ENCODE peak calls at places on chromosomes 3 and 15, in seven cellular contexts. J, M, N, W, C, L and F are unnamed samples.

GRCh38 chr15:91930092-91930491 is 76.6 kb downstream of the SLCO3A1 start:
- DNase-seq in W (no peak), N (no peak), M (no peak), J (no peak), C (no peak), L (no peak), F (no peak)

GRCh38 chr15:59105839-59106238 is 893 bp downstream of the CCNB2 start:
- DNase-seq in W (no peak), M (peak), L (no peak), N (no peak), J (no peak), C (no peak), F (peak)

GRCh38 chr3:33790091-33790490 is 8.3 kb upstream of the PDCD6IP start:
- DNase-seq in N (no peak), J (no peak), C (no peak), M (no peak), L (no peak), W (no peak), F (peak)

GRCh38 chr3:34019158-34019557 is 220.7 kb downstream of the PDCD6IP start:
- DNase-seq in M (no peak), L (no peak), C (no peak), J (no peak), W (no peak), N (no peak), F (no peak)

GRCh38 chr3:134864644-134865043 is 69.6 kb downstream of the EPHB1 start:
- DNase-seq in J (no peak), N (no peak), M (no peak), W (no peak), C (no peak), L (no peak), F (no peak)

GRCh38 chr3:140630866-140631265 is 47.0 kb upstream of the TRIM42 start:
- DNase-seq in M (no peak), N (no peak), J (no peak), L (no peak), C (no peak), W (no peak), F (no peak)

GRCh38 chr3:12943124-12944021 is 102.0 kb upstream of the RPL32 start:
- DNase-seq in N (no peak), M (no peak), W (no peak), L (no peak), C (no peak), J (no peak), F (no peak)

GRCh38 chr3:61944736-61945135 is 383.4 kb downstream of the PTPRG start:
- DNase-seq in W (no peak), M (no peak), J (no peak), N (no peak), C (no peak), L (no peak), F (no peak)

GRCh38 chr3:188489639-188490405 is 335.9 kb downstream of the LPP start:
- DNase-seq in W (no peak), M (no peak), N (no peak), C (no peak), L (no peak), J (no peak), F (no peak)

GRCh38 chr15:60582370-60583036 is 103.6 kb upstream of the ICE2 start:
- DNase-seq in M (no peak), J (no peak), L (peak), C (no peak), N (no peak), W (no peak), F (no peak)

GRCh38 chr15:60585743-60586708 is 107.1 kb upstream of the ICE2 start:
- DNase-seq in J (no peak), N (peak), L (peak), W (peak), C (no peak), M (peak), F (peak)

GRCh38 chr15:60584355-60585023 is 105.5 kb upstream of the ICE2 start:
- DNase-seq in N (no peak), M (no peak), J (no peak), C (no peak), W (no peak), L (no peak), F (no peak)

GRCh38 chr15:60583194-60583593 is 104.3 kb upstream of the ICE2 start:
- DNase-seq in M (no peak), L (no peak), C (no peak), W (no peak), J (no peak), N (no peak), F (no peak)

DNA sequence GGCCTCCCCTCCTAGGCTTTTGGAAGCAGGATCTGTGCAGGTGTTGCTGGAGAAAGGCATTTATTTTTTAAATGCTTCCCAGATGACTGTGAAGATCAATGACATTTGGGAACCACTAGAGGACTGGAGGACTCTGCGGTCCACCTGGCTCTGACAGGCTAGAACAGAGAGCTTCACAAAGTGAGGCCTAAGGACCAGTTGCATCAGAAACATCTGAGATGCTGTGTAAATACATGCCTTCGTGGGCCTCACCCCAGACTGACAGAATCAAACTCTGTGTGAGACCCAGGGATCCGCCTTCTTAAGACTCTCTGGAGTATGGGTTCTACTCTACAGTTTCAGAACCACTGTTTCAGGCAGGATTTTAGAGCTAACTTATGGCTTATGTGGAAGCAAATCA is 105.0 kb upstream of the ICE2 start:
- DNase-seq in C (no peak), L (peak), J (no peak), W (no peak), M (no peak), N (no peak), F (no peak)
- TF ChIP-seq SP1 in C (no peak), L (no peak), J (no peak), W (no peak), M (no peak), N (no peak), F (no peak)

GRCh38 chr3:165195226-165195625 is 958 bp downstream of the SLITRK3 start:
- DNase-seq in L (no peak), J (no peak), W (no peak), C (no peak), M (peak), N (no peak), F (no peak)

GRCh38 chr3:165193392-165194268 is 2.6 kb downstream of the SLITRK3 start:
- DNase-seq in M (peak), N (no peak), W (peak), J (no peak), C (no peak), L (no peak), F (no peak)

GRCh38 chr3:165194477-165195135 is 1.6 kb downstream of the SLITRK3 start:
- DNase-seq in M (peak), N (no peak), W (no peak), L (no peak), J (no peak), C (no peak), F (no peak)

GRCh38 chr3:165196577-165197561 is 685 bp upstream of the SLITRK3 start:
- DNase-seq in N (no peak), C (no peak), L (no peak), J (no peak), M (peak), W (peak), F (no peak)

GRCh38 chr3:165195628-165196576 is at the start of gene SLITRK3:
- DNase-seq in N (no peak), J (no peak), M (peak), L (no peak), W (no peak), C (no peak), F (no peak)
- TF ChIP-seq SP1 in N (no peak), J (no peak), M (no peak), L (no peak), W (no peak), C (no peak), F (no peak)

GRCh38 chr15:56775632-56776031 is 42.3 kb upstream of the ZNF280D start:
- DNase-seq in C (no peak), M (no peak), J (no peak), L (no peak), N (no peak), W (no peak), F (no peak)
- TF ChIP-seq SP1 in C (no peak), M (no peak), J (no peak), L (no peak), N (no peak), W (no peak), F (no peak)

GRCh38 chr15:51267047-51267713 is 71.2 kb downstream of the CYP19A1 start:
- DNase-seq in L (no peak), N (no peak), W (peak), M (peak), C (no peak), J (no peak), F (no peak)

GRCh38 chr15:51269496-51269895 is 68.9 kb downstream of the CYP19A1 start:
- DNase-seq in M (no peak), C (no peak), L (no peak), W (no peak), N (no peak), J (no peak), F (no peak)

GRCh38 chr15:51267714-51268105 is 70.7 kb downstream of the CYP19A1 start:
- DNase-seq in C (no peak), M (peak), W (peak), L (no peak), J (no peak), N (no peak), F (no peak)

GRCh38 chr15:51266548-51266947 is 71.8 kb downstream of the CYP19A1 start:
- DNase-seq in M (no peak), C (no peak), J (no peak), N (no peak), W (no peak), L (no peak), F (no peak)

DNA sequence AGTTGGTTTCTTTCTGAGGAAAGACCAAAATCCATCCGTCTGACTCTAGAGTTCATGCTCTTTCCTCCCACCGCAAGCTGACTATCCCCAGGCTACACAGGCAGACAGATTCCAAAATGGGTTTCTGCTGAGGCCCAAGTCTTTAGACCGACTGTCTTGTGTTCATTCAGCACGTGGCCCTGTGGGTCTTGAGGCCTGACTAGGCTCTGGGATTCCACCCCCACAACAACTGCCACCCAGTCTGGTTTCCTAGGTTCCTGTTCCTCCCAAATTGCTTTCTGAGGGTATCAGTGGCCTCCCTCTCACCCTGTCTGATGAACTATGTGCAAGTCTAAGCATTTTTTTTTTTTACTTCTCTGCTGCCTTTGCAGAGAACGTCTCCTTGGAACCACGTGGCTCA is 67.7 kb downstream of the CYP19A1 start:
- DNase-seq in M (no peak), N (no peak), L (no peak), W (no peak), C (no peak), J (no peak), F (no peak)
- TF ChIP-seq SP1 in M (no peak), N (no peak), L (no peak), W (no peak), C (no peak), J (no peak), F (no peak)

GRCh38 chr3:194588741-194589140 is 44.5 kb downstream of the TMEM44 start:
- DNase-seq in W (no peak), L (no peak), C (no peak), J (no peak), N (no peak), M (no peak), F (no peak)

GRCh38 chr3:194596906-194597305 is 36.3 kb downstream of the TMEM44 start:
- DNase-seq in C (no peak), N (no peak), W (no peak), L (no peak), J (no peak), M (no peak), F (no peak)

GRCh38 chr3:194588236-194588635 is 45.0 kb downstream of the TMEM44 start:
- DNase-seq in M (no peak), W (no peak), C (no peak), L (no peak), J (no peak), N (no peak), F (no peak)

GRCh38 chr3:194587438-194587931 is 45.7 kb downstream of the TMEM44 start:
- DNase-seq in J (no peak), W (no peak), M (no peak), N (no peak), L (no peak), C (no peak), F (no peak)

GRCh38 chr3:194592798-194593752 is 40.1 kb downstream of the TMEM44 start:
- DNase-seq in J (no peak), M (no peak), N (peak), L (no peak), C (no peak), W (no peak), F (no peak)
- TF ChIP-seq SP1 in J (no peak), M (no peak), N (peak), L (no peak), C (no peak), W (no peak), F (no peak)